ENCODE peak calls at places on chromosomes 12 and 14, in nine cellular contexts. One of them, this sample, is unnamed.

GRCh38 chr12:16435875-16436554 is 88.6 kb downstream of the MGST1 start:
- DNase-seq in stimulated activated CD4-positive, alpha-beta T cell treated with anti-CD3 and anti-CD28 coated beads, Interleukin-4, amount 100 ng/mL, for 24 hours: no peak
- DNase-seq in stimulated activated CD8-positive, alpha-beta memory T cell treated with anti-CD3 and anti-CD28 coated beads, Interleukin-4, amount 100 ng/mL, for 1 hour: no peak
- DNase-seq in KG1: no peak
- DNase-seq in glutamatergic neuron: no peak
- DNase-seq in HS-5: no peak
- DNase-seq in NCI-H82: no peak
- DNase-seq in left ventricle myocardium inferior: no peak
- DNase-seq in lower lobe of right lung: no peak
- DNase-seq in this sample: no peak

GRCh38 chr12:45745861-45746277 is 16.4 kb downstream of the ARID2 start:
- DNase-seq in stimulated activated CD4-positive, alpha-beta T cell treated with anti-CD3 and anti-CD28 coated beads, Interleukin-4, amount 100 ng/mL, for 24 hours: no peak
- DNase-seq in stimulated activated CD8-positive, alpha-beta memory T cell treated with anti-CD3 and anti-CD28 coated beads, Interleukin-4, amount 100 ng/mL, for 1 hour: no peak
- DNase-seq in KG1: no peak
- DNase-seq in glutamatergic neuron: no peak
- DNase-seq in HS-5: no peak
- DNase-seq in NCI-H82: no peak
- DNase-seq in left ventricle myocardium inferior: no peak
- DNase-seq in lower lobe of right lung: no peak
- DNase-seq in this sample: no peak

GRCh38 chr14:76236172-76237130 is 84.7 kb downstream of the GPATCH2L start:
- DNase-seq in stimulated activated CD4-positive, alpha-beta T cell treated with anti-CD3 and anti-CD28 coated beads, Interleukin-4, amount 100 ng/mL, for 24 hours: no peak
- DNase-seq in stimulated activated CD8-positive, alpha-beta memory T cell treated with anti-CD3 and anti-CD28 coated beads, Interleukin-4, amount 100 ng/mL, for 1 hour: no peak
- DNase-seq in KG1: no peak
- DNase-seq in glutamatergic neuron: no peak
- DNase-seq in HS-5: no peak
- DNase-seq in NCI-H82: no peak
- DNase-seq in left ventricle myocardium inferior: no peak
- DNase-seq in lower lobe of right lung: no peak
- DNase-seq in this sample: no peak

GRCh38 chr12:12099102-12099501 is 28.4 kb downstream of the BCL2L14 start:
- DNase-seq in stimulated activated CD4-positive, alpha-beta T cell treated with anti-CD3 and anti-CD28 coated beads, Interleukin-4, amount 100 ng/mL, for 24 hours: no peak
- DNase-seq in stimulated activated CD8-positive, alpha-beta memory T cell treated with anti-CD3 and anti-CD28 coated beads, Interleukin-4, amount 100 ng/mL, for 1 hour: no peak
- DNase-seq in KG1: no peak
- DNase-seq in glutamatergic neuron: no peak
- DNase-seq in HS-5: no peak
- DNase-seq in NCI-H82: no peak
- DNase-seq in left ventricle myocardium inferior: no peak
- DNase-seq in lower lobe of right lung: no peak
- DNase-seq in this sample: no peak

GRCh38 chr14:78758333-78758732 is 588.2 kb downstream of the NRXN3 start:
- DNase-seq in stimulated activated CD4-positive, alpha-beta T cell treated with anti-CD3 and anti-CD28 coated beads, Interleukin-4, amount 100 ng/mL, for 24 hours: no peak
- DNase-seq in stimulated activated CD8-positive, alpha-beta memory T cell treated with anti-CD3 and anti-CD28 coated beads, Interleukin-4, amount 100 ng/mL, for 1 hour: no peak
- DNase-seq in KG1: no peak
- DNase-seq in glutamatergic neuron: no peak
- DNase-seq in HS-5: no peak
- DNase-seq in NCI-H82: peak
- DNase-seq in left ventricle myocardium inferior: no peak
- DNase-seq in lower lobe of right lung: no peak
- DNase-seq in this sample: no peak

GRCh38 chr12:46442239-46442638 is 69.7 kb upstream of the SLC38A2 start:
- DNase-seq in stimulated activated CD4-positive, alpha-beta T cell treated with anti-CD3 and anti-CD28 coated beads, Interleukin-4, amount 100 ng/mL, for 24 hours: no peak
- DNase-seq in stimulated activated CD8-positive, alpha-beta memory T cell treated with anti-CD3 and anti-CD28 coated beads, Interleukin-4, amount 100 ng/mL, for 1 hour: no peak
- DNase-seq in KG1: no peak
- DNase-seq in glutamatergic neuron: no peak
- DNase-seq in HS-5: no peak
- DNase-seq in NCI-H82: peak
- DNase-seq in left ventricle myocardium inferior: no peak
- DNase-seq in lower lobe of right lung: no peak
- DNase-seq in this sample: peak

GRCh38 chr14:36028218-36028617 is 148.3 kb downstream of the PTCSC3 start:
- DNase-seq in stimulated activated CD4-positive, alpha-beta T cell treated with anti-CD3 and anti-CD28 coated beads, Interleukin-4, amount 100 ng/mL, for 24 hours: no peak
- DNase-seq in stimulated activated CD8-positive, alpha-beta memory T cell treated with anti-CD3 and anti-CD28 coated beads, Interleukin-4, amount 100 ng/mL, for 1 hour: no peak
- DNase-seq in KG1: no peak
- DNase-seq in glutamatergic neuron: no peak
- DNase-seq in HS-5: no peak
- DNase-seq in NCI-H82: peak
- DNase-seq in left ventricle myocardium inferior: no peak
- DNase-seq in lower lobe of right lung: no peak
- DNase-seq in this sample: no peak

GRCh38 chr14:48325486-48325885 is 650.1 kb upstream of the MDGA2 start:
- DNase-seq in stimulated activated CD4-positive, alpha-beta T cell treated with anti-CD3 and anti-CD28 coated beads, Interleukin-4, amount 100 ng/mL, for 24 hours: no peak
- DNase-seq in stimulated activated CD8-positive, alpha-beta memory T cell treated with anti-CD3 and anti-CD28 coated beads, Interleukin-4, amount 100 ng/mL, for 1 hour: no peak
- DNase-seq in KG1: no peak
- DNase-seq in glutamatergic neuron: no peak
- DNase-seq in HS-5: peak
- DNase-seq in NCI-H82: no peak
- DNase-seq in left ventricle myocardium inferior: no peak
- DNase-seq in lower lobe of right lung: no peak
- DNase-seq in this sample: no peak

GRCh38 chr14:67420102-67420739 is 8.3 kb upstream of the PLEK2 start:
- DNase-seq in stimulated activated CD4-positive, alpha-beta T cell treated with anti-CD3 and anti-CD28 coated beads, Interleukin-4, amount 100 ng/mL, for 24 hours: peak
- DNase-seq in stimulated activated CD8-positive, alpha-beta memory T cell treated with anti-CD3 and anti-CD28 coated beads, Interleukin-4, amount 100 ng/mL, for 1 hour: no peak
- DNase-seq in KG1: no peak
- DNase-seq in glutamatergic neuron: no peak
- DNase-seq in HS-5: no peak
- DNase-seq in NCI-H82: peak
- DNase-seq in left ventricle myocardium inferior: no peak
- DNase-seq in lower lobe of right lung: no peak
- DNase-seq in this sample: no peak

GRCh38 chr12:3458041-3458440 is 33.0 kb upstream of the PRMT8 start:
- DNase-seq in stimulated activated CD4-positive, alpha-beta T cell treated with anti-CD3 and anti-CD28 coated beads, Interleukin-4, amount 100 ng/mL, for 24 hours: no peak
- DNase-seq in stimulated activated CD8-positive, alpha-beta memory T cell treated with anti-CD3 and anti-CD28 coated beads, Interleukin-4, amount 100 ng/mL, for 1 hour: no peak
- DNase-seq in KG1: no peak
- DNase-seq in glutamatergic neuron: no peak
- DNase-seq in HS-5: peak
- DNase-seq in NCI-H82: no peak
- DNase-seq in left ventricle myocardium inferior: no peak
- DNase-seq in lower lobe of right lung: no peak
- DNase-seq in this sample: no peak

GRCh38 chr12:108363165-108363564 is 24.1 kb upstream of the CMKLR1 start:
- DNase-seq in stimulated activated CD4-positive, alpha-beta T cell treated with anti-CD3 and anti-CD28 coated beads, Interleukin-4, amount 100 ng/mL, for 24 hours: no peak
- DNase-seq in stimulated activated CD8-positive, alpha-beta memory T cell treated with anti-CD3 and anti-CD28 coated beads, Interleukin-4, amount 100 ng/mL, for 1 hour: no peak
- DNase-seq in KG1: no peak
- DNase-seq in glutamatergic neuron: no peak
- DNase-seq in HS-5: no peak
- DNase-seq in NCI-H82: no peak
- DNase-seq in left ventricle myocardium inferior: no peak
- DNase-seq in lower lobe of right lung: no peak
- DNase-seq in this sample: no peak

GRCh38 chr12:102498471-102498870 is 18.1 kb upstream of the IGF1 start:
- DNase-seq in stimulated activated CD4-positive, alpha-beta T cell treated with anti-CD3 and anti-CD28 coated beads, Interleukin-4, amount 100 ng/mL, for 24 hours: no peak
- DNase-seq in stimulated activated CD8-positive, alpha-beta memory T cell treated with anti-CD3 and anti-CD28 coated beads, Interleukin-4, amount 100 ng/mL, for 1 hour: no peak
- DNase-seq in KG1: no peak
- DNase-seq in glutamatergic neuron: no peak
- DNase-seq in HS-5: no peak
- DNase-seq in NCI-H82: no peak
- DNase-seq in left ventricle myocardium inferior: no peak
- DNase-seq in lower lobe of right lung: no peak
- DNase-seq in this sample: no peak